ENCODE peak calls at places on chromosomes 11 and 22, in six cellular contexts. One of them, this sample, is unnamed.

GRCh38 chr11:44574620-44575287 is 9.3 kb downstream of the CD82 start:
- DNase-seq in GM04504: peak
- DNase-seq in substantia nigra: no peak
- DNase-seq in kidney glomerular epithelial cell: peak
- DNase-seq in naive thymus-derived CD4-positive, alpha-beta T cell: peak
- DNase-seq in gastrocnemius medialis: no peak
- DNase-seq in this sample: no peak

GRCh38 chr11:113991170-113991569 is 16.3 kb downstream of the HTR3A start:
- DNase-seq in kidney glomerular epithelial cell: no peak
- DNase-seq in GM04504: peak
- DNase-seq in gastrocnemius medialis: no peak
- DNase-seq in naive thymus-derived CD4-positive, alpha-beta T cell: no peak
- DNase-seq in substantia nigra: no peak
- DNase-seq in this sample: no peak

GRCh38 chr11:13261600-13262061 is 16.0 kb upstream of the BMAL1 start:
- DNase-seq in kidney glomerular epithelial cell: peak
- DNase-seq in GM04504: peak
- DNase-seq in gastrocnemius medialis: no peak
- DNase-seq in naive thymus-derived CD4-positive, alpha-beta T cell: no peak
- DNase-seq in substantia nigra: no peak
- DNase-seq in this sample: peak

GRCh38 chr22:20577549-20577975 is 70.2 kb downstream of the MED15 start:
- DNase-seq in naive thymus-derived CD4-positive, alpha-beta T cell: no peak
- DNase-seq in GM04504: no peak
- DNase-seq in gastrocnemius medialis: no peak
- DNase-seq in kidney glomerular epithelial cell: no peak
- DNase-seq in substantia nigra: no peak
- DNase-seq in this sample: no peak

GRCh38 chr11:130858215-130858614 is 58.1 kb downstream of the SNX19 start:
- DNase-seq in gastrocnemius medialis: no peak
- DNase-seq in substantia nigra: no peak
- DNase-seq in GM04504: no peak
- DNase-seq in naive thymus-derived CD4-positive, alpha-beta T cell: no peak
- DNase-seq in kidney glomerular epithelial cell: no peak
- DNase-seq in this sample: no peak

GRCh38 chr11:6431861-6432260 is 8.9 kb downstream of the HPX start:
- DNase-seq in naive thymus-derived CD4-positive, alpha-beta T cell: no peak
- DNase-seq in kidney glomerular epithelial cell: peak
- DNase-seq in substantia nigra: no peak
- DNase-seq in gastrocnemius medialis: no peak
- DNase-seq in GM04504: peak
- DNase-seq in this sample: no peak

GRCh38 chr11:115215694-115216615 is 288.3 kb downstream of the CADM1 start:
- DNase-seq in kidney glomerular epithelial cell: no peak
- DNase-seq in substantia nigra: no peak
- DNase-seq in GM04504: no peak
- DNase-seq in gastrocnemius medialis: no peak
- DNase-seq in naive thymus-derived CD4-positive, alpha-beta T cell: no peak
- DNase-seq in this sample: no peak

GRCh38 chr22:46076651-46077339 is 73.5 kb upstream of the PPARA start:
- DNase-seq in substantia nigra: no peak
- DNase-seq in kidney glomerular epithelial cell: peak
- DNase-seq in gastrocnemius medialis: no peak
- DNase-seq in naive thymus-derived CD4-positive, alpha-beta T cell: no peak
- DNase-seq in GM04504: peak
- DNase-seq in this sample: peak

GRCh38 chr22:31144223-31144622 is 3.9 kb upstream of the PLA2G3 start:
- DNase-seq in gastrocnemius medialis: no peak
- DNase-seq in naive thymus-derived CD4-positive, alpha-beta T cell: no peak
- DNase-seq in GM04504: no peak
- DNase-seq in kidney glomerular epithelial cell: no peak
- DNase-seq in substantia nigra: no peak
- DNase-seq in this sample: no peak

GRCh38 chr11:123678246-123678645 is 23.8 kb upstream of the SCN3B start:
- DNase-seq in substantia nigra: no peak
- DNase-seq in naive thymus-derived CD4-positive, alpha-beta T cell: no peak
- DNase-seq in gastrocnemius medialis: no peak
- DNase-seq in kidney glomerular epithelial cell: no peak
- DNase-seq in GM04504: no peak
- DNase-seq in this sample: no peak